ENCODE peak calls at places on chromosomes 1 and 21, in nine cellular contexts. S is HS-5; A is CD4-positive, alpha-beta T cell; F is IMR-90; H is A673; G is GM04504; B is immature natural killer cell; V is SW480; N is stimulated activated CD8-positive, alpha-beta memory T cell treated with anti-CD3 and anti-CD28 coated beads, Interleukin-12 subunit alpha, Interleukin-12 subunit beta, amount 100 ng/mL, for 4 hours. X is an unnamed sample.

GRCh38 chr1:150813028-150813707 is 5.1 kb upstream of the CTSK start:
- DNase-seq in S (no peak), A (no peak), F (peak; percentile 77), H (peak; percentile 54), G (peak; percentile 35), B (peak; percentile 5), V (peak; percentile 54), N (no peak), X (peak; percentile 15)

GRCh38 chr1:38014724-38015424 is 2.3 kb downstream of the UTP11 start:
- DNase-seq in S (no peak), A (no peak), F (no peak), H (no peak), G (no peak), B (no peak), V (no peak), N (no peak), X (no peak)

GRCh38 chr1:153985341-153985912 is 712 bp downstream of the RAB13 start:
- DNase-seq in S (peak; percentile 60), A (no peak), F (peak; percentile 88), H (peak; percentile 86), G (no peak), B (no peak), V (no peak), N (peak; percentile 46), X (no peak)

GRCh38 chr1:26705788-26706237 is 10.0 kb downstream of the ARID1A start:
- DNase-seq in S (peak; percentile 78), A (no peak), F (peak; percentile 92), H (no peak), G (peak; percentile 60), B (no peak), V (no peak), N (no peak), X (no peak)

GRCh38 chr1:229271448-229272120 is 673 bp downstream of the RAB4A start:
- DNase-seq in S (no peak), A (no peak), F (peak; percentile 38), H (peak; percentile 51), G (no peak), B (no peak), V (peak; percentile 50), N (peak; percentile 41), X (peak; percentile 16)

GRCh38 chr21:27339902-27340301 is 373.0 kb upstream of the ADAMTS5 start:
- DNase-seq in S (no peak), A (no peak), F (peak; percentile 50), H (no peak), G (peak; percentile 25), B (no peak), V (no peak), N (no peak), X (no peak)

GRCh38 chr1:188128761-188129160 is 1300.0 kb downstream of the PLA2G4A start:
- DNase-seq in S (no peak), A (no peak), F (peak; percentile 41), H (peak; percentile 1), G (no peak), B (no peak), V (no peak), N (no peak), X (no peak)

GRCh38 chr1:37574834-37575479 is 18.2 kb downstream of the DNALI1 start:
- DNase-seq in S (peak; percentile 82), A (no peak), F (peak; percentile 91), H (no peak), G (peak; percentile 77), B (no peak), V (no peak), N (no peak), X (no peak)

GRCh38 chr1:66182551-66183178 is 351.3 kb upstream of the SGIP1 start:
- DNase-seq in S (peak; percentile 34), A (peak; percentile 60), F (peak; percentile 81), H (peak; percentile 65), G (peak; percentile 80), B (no peak), V (no peak), N (no peak), X (no peak)